ENCODE peak calls at places on chromosome 14, in seven cellular contexts. W is H54; U is endothelial cell of umbilical vein; D is NCI-H2081; S is activated gamma-delta T cell treated with anti-CD3 and anti-CD28 coated beads, Interleukin-2, amount 50 U/mL, for 16 hours; R is naive thymus-derived CD8-positive, alpha-beta T cell; X is HEK293T. Y is an unnamed sample.

GRCh38 chr14:24889843-24890242 is 160.1 kb downstream of the STXBP6 start:
- DNase-seq in W (no peak), U (no peak), D (no peak), S (no peak), R (no peak), X (no peak), Y (no peak)

GRCh38 chr14:39175445-39176262 is 600 bp downstream of the PNN start:
- DNase-seq in W (peak), U (no peak), D (peak), S (peak), R (no peak), X (peak), Y (no peak)

GRCh38 chr14:23562822-23563472 is 4.6 kb downstream of the AP1G2 start:
- DNase-seq in W (no peak), U (peak), D (peak), S (peak), R (peak), X (peak), Y (no peak)

GRCh38 chr14:104137297-104138097 is 890 bp upstream of the KIF26A start:
- DNase-seq in W (peak), U (peak), D (peak), S (peak), R (peak), X (peak), Y (peak)

GRCh38 chr14:89956294-89957009 is 725 bp downstream of the TDP1 start:
- DNase-seq in W (peak), U (peak), D (peak), S (peak), R (peak), X (peak), Y (peak)

GRCh38 chr14:95185452-95186392 is 28.4 kb upstream of the DICER1 start:
- DNase-seq in W (no peak), U (peak), D (no peak), S (no peak), R (no peak), X (no peak), Y (peak)

GRCh38 chr14:71438684-71439083 is 493.5 kb upstream of the RGS6 start:
- DNase-seq in W (no peak), U (no peak), D (no peak), S (no peak), R (no peak), X (no peak), Y (no peak)

GRCh38 chr14:104113631-104114420 is 24.6 kb upstream of the KIF26A start:
- DNase-seq in W (no peak), U (no peak), D (peak), S (no peak), R (no peak), X (no peak), Y (peak)

GRCh38 chr14:88333036-88333435 is 10.0 kb upstream of the KCNK10 start:
- DNase-seq in W (no peak), U (no peak), D (no peak), S (no peak), R (no peak), X (no peak), Y (no peak)

GRCh38 chr14:99066378-99066777 is 205.6 kb downstream of the BCL11B start:
- DNase-seq in W (no peak), U (no peak), D (no peak), S (no peak), R (no peak), X (no peak), Y (no peak)

GRCh38 chr14:43168374-43168925 is 1338.6 kb downstream of the FSCB start:
- DNase-seq in W (no peak), U (no peak), D (no peak), S (no peak), R (no peak), X (no peak), Y (no peak)

Y was measured in Right ventricle myocardium superior.